ENCODE peak calls at places on chromosomes 1 and 21, in five cellular contexts. One of them, this sample, is unnamed. For H3K4me1, the result is how much of the 10 kb centered on the place peaks cover.

GRCh38 chr1:45012639-45013278 is 705 bp downstream of the UROD start:
- DNase-seq in stomach: peak
- DNase-seq in IMR-90: peak
- DNase-seq in GM12878: no peak
- DNase-seq in K562: peak
- DNase-seq in this sample: peak

GRCh38 chr1:35702540-35702939 is 16.1 kb downstream of the C1orf216 start:
- DNase-seq in GM12878: no peak
- DNase-seq in IMR-90: no peak
- DNase-seq in stomach: no peak
- DNase-seq in K562: no peak
- DNase-seq in this sample: no peak

GRCh38 chr1:15323989-15324866 is 77.2 kb downstream of the FHAD1 start:
- DNase-seq in GM12878: no peak
- DNase-seq in IMR-90: no peak
- DNase-seq in K562: peak
- DNase-seq in stomach: no peak
- DNase-seq in this sample: no peak

GRCh38 chr21:21182401-21182800 is 184.2 kb downstream of the NCAM2 start:
- DNase-seq in IMR-90: no peak
- DNase-seq in K562: no peak
- DNase-seq in GM12878: no peak
- DNase-seq in stomach: no peak
- DNase-seq in this sample: no peak

GRCh38 chr1:201737350-201738060 is 91.5 kb upstream of the IPO9 start:
- DNase-seq in stomach: no peak
- DNase-seq in IMR-90: peak
- DNase-seq in GM12878: no peak
- DNase-seq in K562: no peak
- DNase-seq in this sample: peak

GRCh38 chr1:9207086-9207485 is 27.5 kb upstream of the H6PD start:
- DNase-seq in K562: no peak
- DNase-seq in GM12878: no peak
- DNase-seq in stomach: no peak
- DNase-seq in IMR-90: peak
- DNase-seq in this sample: no peak

GRCh38 chr1:11761988-11762406 is at the start of gene C1orf167:
- DNase-seq in GM12878: no peak
- DNase-seq in IMR-90: no peak
- DNase-seq in K562: peak
- DNase-seq in stomach: peak
- DNase-seq in this sample: no peak

GRCh38 chr1:183537405-183537804 is 52.9 kb downstream of the NCF2 start:
- DNase-seq in stomach: no peak
- DNase-seq in GM12878: no peak
- DNase-seq in K562: no peak
- DNase-seq in IMR-90: no peak
- DNase-seq in this sample: no peak

GRCh38 chr1:108686609-108687313 is 5.3 kb upstream of the PRPF38B start:
- DNase-seq in IMR-90: peak
- DNase-seq in GM12878: no peak
- DNase-seq in stomach: no peak
- DNase-seq in K562: no peak
- DNase-seq in this sample: no peak

GRCh38 chr1:96596226-96596625 is 125.4 kb upstream of the PTBP2 start:
- DNase-seq in stomach: no peak
- DNase-seq in GM12878: no peak
- DNase-seq in IMR-90: peak
- DNase-seq in K562: peak
- DNase-seq in this sample: no peak

GRCh38 chr1:111571987-111572386 is 47.6 kb upstream of the RAP1A start:
- DNase-seq in stomach: no peak
- DNase-seq in IMR-90: peak
- DNase-seq in GM12878: no peak
- DNase-seq in K562: no peak
- DNase-seq in this sample: no peak

GRCh38 chr1:43655953-43656352 is 6.0 kb downstream of the KDM4A start:
- DNase-seq in IMR-90: no peak
- DNase-seq in GM12878: no peak
- DNase-seq in K562: no peak
- DNase-seq in stomach: no peak
- DNase-seq in this sample: no peak

GRCh38 chr1:67367370-67368345 is 60.0 kb downstream of the IL12RB2 start:
- DNase-seq in K562: peak
- DNase-seq in stomach: peak
- DNase-seq in GM12878: no peak
- DNase-seq in IMR-90: peak
- DNase-seq in this sample: peak

GRCh38 chr1:206979379-206980043 is 9.3 kb upstream of the FCAMR start:
- DNase-seq in stomach: no peak
- DNase-seq in K562: peak
- DNase-seq in GM12878: no peak
- DNase-seq in IMR-90: peak
- DNase-seq in this sample: no peak

DNA sequence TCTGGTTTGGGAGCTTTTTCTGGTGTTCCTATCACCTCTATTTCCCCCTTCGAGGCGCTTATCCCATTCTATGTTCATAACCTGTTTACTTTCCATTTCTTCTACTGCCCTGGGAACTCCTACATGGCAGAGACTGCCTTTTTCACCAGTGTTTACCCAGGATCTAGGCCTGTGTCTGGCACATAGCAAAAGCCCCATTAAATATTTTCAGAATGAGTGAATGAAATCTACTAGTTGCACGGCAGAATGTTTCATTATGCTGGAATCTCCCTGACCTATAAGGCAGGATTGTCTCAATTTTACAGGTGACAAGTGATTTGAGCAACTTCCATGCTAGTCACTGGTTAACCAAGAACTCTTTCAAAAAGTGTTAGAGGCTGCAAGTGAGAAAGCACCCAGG is 70.1 kb downstream of the PGM1 start:
- DNase-seq in IMR-90: peak
- DNase-seq in stomach: no peak
- DNase-seq in GM12878: no peak
- DNase-seq in K562: no peak
- DNase-seq in this sample: no peak
- H3K27ac ChIP-seq in IMR-90: no peak
- H3K27ac ChIP-seq in stomach: no peak
- H3K27ac ChIP-seq in GM12878: no peak
- H3K27ac ChIP-seq in K562: no peak
- H3K27ac ChIP-seq in this sample: no peak

GRCh38 chr1:118986291-118986838 is 1.8 kb downstream of the TBX15 start:
- DNase-seq in K562: peak
- DNase-seq in stomach: no peak
- DNase-seq in IMR-90: no peak
- DNase-seq in GM12878: no peak
- DNase-seq in this sample: no peak

GRCh38 chr1:118988186-118989005 is at the start of gene TBX15:
- DNase-seq in K562: no peak
- DNase-seq in GM12878: no peak
- DNase-seq in stomach: no peak
- DNase-seq in IMR-90: no peak
- DNase-seq in this sample: no peak

GRCh38 chr1:118989006-118989736 is 1.0 kb upstream of the TBX15 start:
- DNase-seq in GM12878: no peak
- DNase-seq in stomach: no peak
- DNase-seq in K562: no peak
- DNase-seq in IMR-90: no peak
- DNase-seq in this sample: no peak

GRCh38 chr1:118986839-118987430 is 1.2 kb downstream of the TBX15 start:
- DNase-seq in stomach: no peak
- DNase-seq in K562: peak
- DNase-seq in GM12878: no peak
- DNase-seq in IMR-90: no peak
- DNase-seq in this sample: no peak

GRCh38 chr1:118987431-118988185 is 535 bp downstream of the TBX15 start:
- DNase-seq in GM12878: no peak
- DNase-seq in K562: peak
- DNase-seq in IMR-90: no peak
- DNase-seq in stomach: no peak
- DNase-seq in this sample: no peak
- TF ChIP-seq POLR2A in GM12878: no peak
- TF ChIP-seq POLR2A in K562: no peak
- TF ChIP-seq POLR2A in IMR-90: no peak
- TF ChIP-seq POLR2A in stomach: no peak
- TF ChIP-seq POLR2A in this sample: no peak

DNA sequence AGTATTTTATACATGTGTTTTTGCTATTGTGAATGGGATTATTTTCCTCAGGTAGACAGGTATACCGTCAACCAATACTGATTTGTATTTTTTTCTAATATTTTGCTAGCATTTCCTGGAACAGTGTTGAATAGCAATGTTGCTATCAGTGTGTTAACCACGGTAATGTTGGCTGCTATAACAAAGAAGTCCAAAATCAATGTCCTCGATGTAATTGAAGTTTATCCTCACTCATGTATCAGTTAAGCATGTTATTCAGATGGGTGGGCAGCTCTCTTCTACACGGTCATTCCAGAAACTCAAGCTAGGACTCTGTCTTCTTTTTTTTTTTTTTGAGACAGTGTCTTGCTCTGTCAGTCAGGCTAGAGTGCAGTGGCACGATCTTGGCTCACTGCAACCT is 24.3 kb downstream of the DOP1B start:
- DNase-seq in IMR-90: no peak
- DNase-seq in stomach: no peak
- DNase-seq in GM12878: no peak
- DNase-seq in K562: no peak
- DNase-seq in this sample: no peak
- H3K4me1 ChIP-seq in IMR-90: under half
- H3K4me1 ChIP-seq in stomach: under half
- H3K4me1 ChIP-seq in GM12878: under half
- H3K4me1 ChIP-seq in K562: under half
- H3K4me1 ChIP-seq in this sample: under half

GRCh38 chr1:55073187-55073916 is 34.0 kb downstream of the PCSK9 start:
- DNase-seq in K562: no peak
- DNase-seq in GM12878: no peak
- DNase-seq in stomach: no peak
- DNase-seq in IMR-90: no peak
- DNase-seq in this sample: no peak
- H3K27ac ChIP-seq in K562: no peak
- H3K27ac ChIP-seq in GM12878: no peak
- H3K27ac ChIP-seq in stomach: no peak
- H3K27ac ChIP-seq in IMR-90: no peak
- H3K27ac ChIP-seq in this sample: no peak

DNA sequence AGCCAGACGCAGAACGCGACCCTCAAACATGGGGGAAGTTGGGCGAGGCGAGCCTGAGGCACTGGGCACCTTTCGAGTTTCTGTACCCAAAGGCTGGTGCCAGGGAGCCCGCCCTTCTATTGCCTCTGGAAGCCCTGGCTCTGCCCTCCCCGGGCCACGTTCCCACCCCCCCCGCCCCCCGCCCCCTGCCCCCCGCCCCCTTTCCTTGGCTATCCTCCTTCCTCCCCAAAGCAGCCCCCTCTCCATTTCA is 2.2 kb upstream of the ZBTB7B start:
- DNase-seq in K562: no peak
- DNase-seq in IMR-90: no peak
- DNase-seq in stomach: peak
- DNase-seq in GM12878: no peak
- DNase-seq in this sample: peak
- TF ChIP-seq POLR2A in K562: no peak
- TF ChIP-seq POLR2A in IMR-90: no peak
- TF ChIP-seq POLR2A in stomach: no peak
- TF ChIP-seq POLR2A in GM12878: no peak
- TF ChIP-seq POLR2A in this sample: no peak

GRCh38 chr1:151513626-151514101 is 2.5 kb downstream of the CGN start:
- DNase-seq in GM12878: no peak
- DNase-seq in stomach: peak
- DNase-seq in IMR-90: peak
- DNase-seq in K562: no peak
- DNase-seq in this sample: no peak
- H3K4me1 ChIP-seq in GM12878: under half
- H3K4me1 ChIP-seq in stomach: under half
- H3K4me1 ChIP-seq in IMR-90: under half
- H3K4me1 ChIP-seq in K562: under half
- H3K4me1 ChIP-seq in this sample: under half

GRCh38 chr1:112995890-112996289 is 39.9 kb upstream of the SLC16A1 start:
- DNase-seq in IMR-90: no peak
- DNase-seq in GM12878: no peak
- DNase-seq in K562: no peak
- DNase-seq in stomach: no peak
- DNase-seq in this sample: no peak
- H3K27ac ChIP-seq in IMR-90: no peak
- H3K27ac ChIP-seq in GM12878: no peak
- H3K27ac ChIP-seq in K562: no peak
- H3K27ac ChIP-seq in stomach: peak
- H3K27ac ChIP-seq in this sample: peak

GRCh38 chr1:19443321-19443720 is 42.0 kb downstream of the CAPZB start:
- DNase-seq in stomach: no peak
- DNase-seq in GM12878: no peak
- DNase-seq in IMR-90: no peak
- DNase-seq in K562: no peak
- DNase-seq in this sample: no peak

GRCh38 chr1:19439464-19440171 is 45.7 kb downstream of the CAPZB start:
- DNase-seq in K562: peak
- DNase-seq in stomach: no peak
- DNase-seq in IMR-90: no peak
- DNase-seq in GM12878: no peak
- DNase-seq in this sample: no peak

GRCh38 chr1:19444399-19445021 is 40.8 kb downstream of the CAPZB start:
- DNase-seq in stomach: no peak
- DNase-seq in K562: no peak
- DNase-seq in IMR-90: no peak
- DNase-seq in GM12878: no peak
- DNase-seq in this sample: no peak

GRCh38 chr1:19441048-19441447 is 44.3 kb downstream of the CAPZB start:
- DNase-seq in GM12878: no peak
- DNase-seq in IMR-90: no peak
- DNase-seq in stomach: no peak
- DNase-seq in K562: no peak
- DNase-seq in this sample: no peak

GRCh38 chr1:19442150-19443096 is 42.9 kb downstream of the CAPZB start:
- DNase-seq in stomach: no peak
- DNase-seq in IMR-90: peak
- DNase-seq in GM12878: no peak
- DNase-seq in K562: no peak
- DNase-seq in this sample: no peak
- TF ChIP-seq POLR2A in stomach: no peak
- TF ChIP-seq POLR2A in IMR-90: no peak
- TF ChIP-seq POLR2A in GM12878: no peak
- TF ChIP-seq POLR2A in K562: no peak
- TF ChIP-seq POLR2A in this sample: no peak

GRCh38 chr1:39196244-39197215 is 8.0 kb upstream of the MACF1 start:
- DNase-seq in stomach: no peak
- DNase-seq in GM12878: no peak
- DNase-seq in K562: peak
- DNase-seq in IMR-90: peak
- DNase-seq in this sample: no peak
- H3K4me1 ChIP-seq in stomach: under half
- H3K4me1 ChIP-seq in GM12878: half or more
- H3K4me1 ChIP-seq in K562: under half
- H3K4me1 ChIP-seq in IMR-90: under half
- H3K4me1 ChIP-seq in this sample: under half